ENCODE peak calls at places on chromosomes 6 and 20, in nine cellular contexts. R, M, D, T, S, P, C, Z and Y are unnamed samples.

GRCh38 chr6:89413006-89413400 is 930 bp upstream of the RRAGD start:
- DNase-seq in S (peak; percentile 31), T (no peak), R (no peak), P (no peak), M (no peak), C (no peak), D (no peak), Z (peak; percentile 62), Y (no peak)

GRCh38 chr6:53065266-53066058 is at the start of gene FBXO9:
- DNase-seq in P (peak; percentile 54), Z (peak; percentile 35), D (peak; percentile 79), T (peak; percentile 85), C (peak; percentile 85), S (peak; percentile 73), M (no peak), R (no peak), Y (no peak)

GRCh38 chr6:163986313-163986712 is 571.8 kb downstream of the QKI start:
- DNase-seq in S (no peak), P (no peak), Z (no peak), T (no peak), C (no peak), D (peak; percentile 23), M (no peak), R (peak; percentile 8), Y (no peak)

GRCh38 chr6:169263836-169264608 is 10.4 kb upstream of the THBS2 start:
- DNase-seq in T (no peak), S (no peak), P (peak; percentile 71), D (peak; percentile 52), R (peak; percentile 68), Z (no peak), C (peak; percentile 50), M (no peak), Y (peak; percentile 81)

GRCh38 chr6:21395121-21395520 is 198.4 kb upstream of the SOX4 start:
- DNase-seq in D (no peak), P (peak; percentile 54), Z (no peak), C (no peak), M (no peak), R (peak; percentile 16), T (no peak), S (no peak), Y (no peak)

GRCh38 chr6:44701637-44702101 is 314.2 kb downstream of the CDC5L start:
- DNase-seq in R (peak; percentile 78), C (no peak), T (peak; percentile 66), M (no peak), Z (no peak), P (no peak), S (no peak), D (peak; percentile 30), Y (no peak)

GRCh38 chr20:49287555-49288249 is 9.8 kb upstream of the ZNFX1 start:
- DNase-seq in S (no peak), R (peak; percentile 63), Z (no peak), T (no peak), M (no peak), P (peak; percentile 73), C (no peak), D (no peak), Y (peak; percentile 31)

GRCh38 chr6:166713608-166714510 is 86.8 kb upstream of the RPS6KA2 start:
- DNase-seq in D (no peak), T (peak; percentile 49), Z (no peak), C (no peak), R (no peak), S (no peak), P (no peak), M (no peak), Y (no peak)

GRCh38 chr6:119323478-119323877 is 26.1 kb downstream of the MAN1A1 start:
- DNase-seq in S (no peak), M (no peak), R (no peak), D (no peak), P (no peak), T (no peak), C (no peak), Z (no peak), Y (no peak)

DNA sequence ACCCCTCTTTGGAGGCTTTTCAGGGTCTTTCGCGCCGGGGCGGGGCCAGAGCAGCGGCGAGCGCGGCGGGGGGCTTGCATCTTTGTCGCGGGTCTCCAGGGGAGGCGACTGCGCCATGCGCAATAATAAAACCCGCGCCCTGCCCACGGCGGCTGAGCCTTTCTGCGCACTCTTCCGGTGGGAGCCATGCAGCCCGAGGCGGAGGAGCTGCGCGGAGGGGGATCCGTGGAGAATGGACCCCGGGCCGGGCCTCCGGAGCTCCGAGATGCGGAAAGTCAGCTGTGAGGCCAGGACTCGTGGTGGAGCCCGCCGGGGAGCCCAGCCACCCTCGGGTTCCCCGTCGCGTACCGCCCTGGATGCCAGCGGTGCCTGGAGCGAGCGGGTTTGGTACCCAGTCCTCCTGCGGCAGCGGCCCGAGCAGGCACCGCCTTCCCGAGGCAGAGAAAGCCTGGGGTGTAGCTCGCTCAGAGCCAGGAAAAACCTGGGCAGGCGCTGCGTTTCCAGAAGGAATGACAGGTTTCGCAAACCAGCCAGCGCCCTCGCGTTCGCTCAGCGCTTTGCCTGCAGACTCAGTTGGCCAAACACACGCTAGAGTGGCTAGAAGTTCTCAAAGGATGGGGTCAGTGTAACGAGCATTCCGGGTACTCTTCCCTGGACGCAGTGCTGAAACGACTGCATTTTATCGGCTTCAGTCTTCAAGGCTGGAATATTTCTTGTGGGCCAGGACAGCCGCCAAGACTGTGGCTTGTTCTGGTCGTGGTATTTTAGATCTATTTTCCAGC is 1.3 kb downstream of the AKAP12 start:
- DNase-seq in Z (no peak), C (peak; percentile 64), D (peak; percentile 16), S (peak; percentile 24), M (no peak), P (peak; percentile 47), R (peak; percentile 67), T (peak; percentile 86), Y (peak; percentile 22)
- TF ChIP-seq CTCF in Z (no peak), C (no peak), D (no peak), S (no peak), M (no peak), P (no peak), R (no peak), T (no peak), Y (no peak)

GRCh38 chr20:46406200-46406985 is at the start of gene ELMO2:
- DNase-seq in C (peak; percentile 98), M (peak; percentile 75), Z (peak; percentile 98), S (peak; percentile 98), T (peak; percentile 97), R (peak; percentile 94), P (peak; percentile 98), D (peak; percentile 98), Y (peak; percentile 97)
- TF ChIP-seq CTCF in C (no peak), M (no peak), Z (peak; percentile 24), S (no peak), T (no peak), R (no peak), P (no peak), D (peak; percentile 20), Y (no peak)

GRCh38 chr6:11404845-11405244 is 132.7 kb upstream of the TMEM170B start:
- DNase-seq in P (no peak), T (no peak), S (no peak), R (no peak), C (no peak), Z (no peak), D (no peak), M (no peak), Y (no peak)
- TF ChIP-seq CTCF in P (no peak), T (no peak), S (no peak), R (no peak), C (no peak), Z (no peak), D (no peak), M (no peak), Y (no peak)

GRCh38 chr20:21490105-21490504 is 23.8 kb downstream of the NKX2-2 start:
- DNase-seq in R (no peak), S (no peak), P (peak; percentile 45), C (no peak), D (no peak), Z (no peak), M (no peak), T (no peak), Y (no peak)
- TF ChIP-seq CTCF in R (peak; percentile 31), S (no peak), P (peak; percentile 62), C (peak; percentile 42), D (no peak), Z (no peak), M (no peak), T (no peak), Y (peak; percentile 18)

GRCh38 chr6:4394786-4395185 is 259.4 kb upstream of the ECI2 start:
- DNase-seq in T (no peak), M (no peak), S (no peak), C (peak; percentile 34), D (no peak), P (peak; percentile 31), Z (no peak), R (no peak), Y (no peak)

GRCh38 chr6:4395386-4395785 is 260.0 kb upstream of the ECI2 start:
- DNase-seq in P (no peak), C (no peak), M (no peak), R (no peak), T (no peak), Z (no peak), D (no peak), S (no peak), Y (no peak)

GRCh38 chr6:4397307-4397706 is 261.9 kb upstream of the ECI2 start:
- DNase-seq in M (no peak), T (no peak), D (no peak), P (no peak), C (no peak), R (no peak), Z (no peak), S (no peak), Y (no peak)

GRCh38 chr6:4398806-4399205 is 263.4 kb upstream of the ECI2 start:
- DNase-seq in T (no peak), Z (no peak), P (no peak), D (no peak), M (no peak), R (no peak), C (no peak), S (no peak), Y (no peak)

DNA sequence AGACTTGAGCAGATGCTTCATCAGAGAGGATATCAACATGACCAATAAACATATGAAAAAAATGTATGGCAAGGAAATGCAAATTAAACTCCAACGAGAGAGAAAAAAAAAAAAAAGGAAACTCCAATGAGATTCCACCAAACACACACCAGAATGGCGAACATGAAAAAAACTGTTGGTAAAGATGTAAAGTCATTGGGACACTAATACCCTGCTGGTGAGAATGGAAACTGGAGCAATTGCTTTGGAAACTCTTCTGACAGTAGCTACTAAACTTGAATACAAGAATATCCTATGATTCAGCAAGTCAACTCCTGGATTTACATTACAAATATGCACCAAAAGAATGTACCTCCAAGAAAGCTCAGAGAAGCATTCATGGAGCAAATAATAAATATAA is 260.7 kb upstream of the ECI2 start:
- DNase-seq in R (no peak), D (no peak), Z (no peak), S (no peak), T (no peak), P (peak; percentile 16), M (no peak), C (no peak), Y (no peak)
- TF ChIP-seq CTCF in R (peak; percentile 20), D (no peak), Z (no peak), S (no peak), T (no peak), P (peak; percentile 15), M (no peak), C (no peak), Y (no peak)

DNA sequence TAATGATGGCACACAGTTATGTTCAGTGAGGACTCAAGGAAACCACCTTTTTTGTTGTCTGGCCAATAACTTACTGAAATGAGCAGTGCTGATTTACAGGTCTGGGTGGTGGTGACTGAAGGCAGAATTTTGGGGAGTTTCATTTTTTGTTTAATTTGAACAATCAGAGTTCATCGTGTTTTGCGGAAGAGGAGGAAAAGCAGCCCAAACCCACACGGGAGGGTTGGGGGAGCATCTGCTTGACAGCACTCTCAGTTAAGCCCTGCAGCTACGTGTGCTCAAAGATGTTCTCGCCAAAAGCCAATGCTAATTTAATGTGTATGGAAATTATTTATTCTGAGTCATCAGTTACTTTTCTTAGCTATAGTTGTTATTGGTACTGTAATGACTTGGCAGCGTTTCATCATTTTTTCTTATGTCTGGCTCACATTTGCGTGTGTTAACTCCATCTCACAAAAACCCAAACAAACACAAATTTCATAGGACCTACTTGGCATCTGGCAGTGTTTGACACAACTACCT is 89.2 kb downstream of the UST start:
- DNase-seq in D (no peak), R (peak; percentile 96), T (no peak), M (peak; percentile 92), P (peak; percentile 81), S (no peak), Z (no peak), C (peak; percentile 16), Y (peak; percentile 80)
- TF ChIP-seq CTCF in D (no peak), R (no peak), T (no peak), M (no peak), P (no peak), S (no peak), Z (no peak), C (no peak), Y (no peak)